ENCODE peak calls at places on chromosome 4, in seven cellular contexts. N is HFF-Myc, R is upper lobe of right lung, B is adipocyte, J is left ventricle myocardium inferior, D is right lobe of liver, O is fibroblast of mammary gland. C is an unnamed sample.

GRCh38 chr4:176638992-176639391 is 153.7 kb downstream of the VEGFC start:
- DNase-seq in J (no peak), B (no peak), D (no peak), O (peak; percentile 65), N (no peak), R (no peak), C (no peak)

GRCh38 chr4:89894654-89895652 is at the start of gene MMRN1:
- DNase-seq in J (no peak), N (no peak), D (no peak), R (no peak), O (no peak), B (no peak), C (no peak)

GRCh38 chr4:84750260-84750955 is 167.5 kb downstream of the CDS1 start:
- DNase-seq in B (peak; percentile 83), R (no peak), O (peak; percentile 66), J (no peak), D (no peak), N (peak; percentile 17), C (no peak)

GRCh38 chr4:105551968-105552746 is at the start of gene ARHGEF38:
- DNase-seq in O (peak; percentile 15), R (peak; percentile 67), D (no peak), B (peak; percentile 41), J (no peak), N (no peak), C (peak; percentile 55)

GRCh38 chr4:122602277-122603142 is 18.4 kb downstream of the IL21 start:
- DNase-seq in B (peak; percentile 72), R (no peak), N (peak; percentile 63), O (peak; percentile 71), J (no peak), D (no peak), C (no peak)

GRCh38 chr4:128516568-128516967 is 229.0 kb upstream of the PGRMC2 start:
- DNase-seq in N (peak; percentile 90), O (peak; percentile 90), D (no peak), R (no peak), J (no peak), B (peak; percentile 87), C (no peak)

GRCh38 chr4:75168548-75168947 is 235.6 kb downstream of the PARM1 start:
- DNase-seq in B (no peak), R (no peak), N (no peak), D (no peak), O (no peak), J (no peak), C (no peak)

GRCh38 chr4:89482248-89482647 is 174.6 kb upstream of the GPRIN3 start:
- DNase-seq in J (no peak), D (no peak), N (peak; percentile 22), O (peak; percentile 65), B (peak; percentile 43), R (no peak), C (no peak)

GRCh38 chr4:28238756-28239155 is 1378.1 kb downstream of the STIM2 start:
- DNase-seq in R (no peak), J (no peak), O (no peak), B (no peak), D (no peak), N (no peak), C (no peak)

GRCh38 chr4:175951794-175952193 is 113.8 kb upstream of the WDR17 start:
- DNase-seq in O (peak; percentile 34), B (no peak), R (no peak), N (no peak), J (no peak), D (no peak), C (no peak)

GRCh38 chr4:47538516-47538915 is 53.4 kb downstream of the ATP10D start:
- DNase-seq in N (no peak), O (no peak), D (no peak), B (peak; percentile 11), J (no peak), R (no peak), C (no peak)

GRCh38 chr4:2280531-2281300 is 18.8 kb upstream of the MXD4 start:
- DNase-seq in B (peak; percentile 36), O (no peak), R (no peak), N (no peak), D (no peak), J (no peak), C (no peak)

GRCh38 chr4:48660347-48660746 is 119.7 kb downstream of the FRYL start:
- DNase-seq in J (no peak), B (no peak), D (no peak), N (no peak), R (no peak), O (no peak), C (no peak)

GRCh38 chr4:99885063-99885664 is 9.1 kb downstream of the LAMTOR3 start:
- DNase-seq in N (peak; percentile 16), B (peak; percentile 71), R (no peak), D (no peak), J (no peak), O (peak; percentile 58), C (no peak)

GRCh38 chr4:2607107-2607506 is 70.7 kb downstream of the FAM193A start:
- DNase-seq in J (no peak), D (no peak), R (no peak), B (no peak), O (no peak), N (no peak), C (no peak)

GRCh38 chr4:6262847-6263487 is 6.7 kb upstream of the WFS1 start:
- DNase-seq in B (no peak), O (no peak), R (no peak), D (no peak), J (no peak), N (no peak), C (peak; percentile 35)

GRCh38 chr4:121072080-121072835 is at the start of gene NDNF:
- DNase-seq in D (peak; percentile 43), R (peak; percentile 87), N (no peak), B (peak; percentile 77), J (peak; percentile 46), O (peak; percentile 26), C (peak; percentile 80)

GRCh38 chr4:185237185-185237584 is 27.8 kb downstream of the SNX25 start:
- DNase-seq in R (no peak), B (no peak), J (no peak), N (no peak), D (no peak), O (peak; percentile 83), C (no peak)

GRCh38 chr4:155667538-155668511 is 1.2 kb downstream of the GUCY1A1 start:
- DNase-seq in O (peak; percentile 20), R (peak; percentile 80), J (peak; percentile 61), N (no peak), D (peak; percentile 59), B (peak; percentile 68), C (peak; percentile 61)

GRCh38 chr4:174686826-174687225 is 142.2 kb downstream of the GLRA3 start:
- DNase-seq in R (no peak), J (no peak), D (no peak), B (peak; percentile 35), N (no peak), O (no peak), C (no peak)

GRCh38 chr4:127055349-127055748 is 577.4 kb upstream of the INTU start:
- DNase-seq in J (no peak), O (peak; percentile 74), N (peak; percentile 10), R (no peak), D (no peak), B (peak; percentile 35), C (no peak)

GRCh38 chr4:8727546-8728510 is 135.3 kb downstream of the CPZ start:
- DNase-seq in R (peak; percentile 59), J (no peak), O (no peak), N (no peak), D (peak; percentile 35), B (no peak), C (peak; percentile 38)

GRCh38 chr4:140135529-140136021 is 18.4 kb downstream of the MAML3 start:
- DNase-seq in O (peak; percentile 42), B (no peak), R (peak; percentile 69), D (no peak), J (peak; percentile 55), N (peak; percentile 65), C (peak; percentile 54)

GRCh38 chr4:178037459-178038214 is 595.4 kb upstream of the AGA start:
- DNase-seq in D (no peak), O (no peak), R (no peak), B (no peak), N (no peak), J (no peak), C (no peak)

GRCh38 chr4:140426610-140427103 is 791 bp downstream of the CLGN start:
- DNase-seq in O (no peak), R (no peak), D (no peak), B (no peak), J (peak; percentile 44), N (no peak), C (no peak)

GRCh38 chr4:81031389-81032173 is 1.1 kb downstream of the BMP3 start:
- DNase-seq in B (no peak), D (no peak), J (no peak), N (no peak), O (no peak), R (peak; percentile 71), C (peak; percentile 53)
- H3K4me3 ChIP-seq in B (peak overlapping the region; percentile 77), D (no peak overlapping the region), J (peak overlapping the region; percentile 58), N (no peak overlapping the region), O (no peak overlapping the region), R (peak overlapping the region; percentile 49), C (peak overlapping the region; percentile 52)

DNA sequence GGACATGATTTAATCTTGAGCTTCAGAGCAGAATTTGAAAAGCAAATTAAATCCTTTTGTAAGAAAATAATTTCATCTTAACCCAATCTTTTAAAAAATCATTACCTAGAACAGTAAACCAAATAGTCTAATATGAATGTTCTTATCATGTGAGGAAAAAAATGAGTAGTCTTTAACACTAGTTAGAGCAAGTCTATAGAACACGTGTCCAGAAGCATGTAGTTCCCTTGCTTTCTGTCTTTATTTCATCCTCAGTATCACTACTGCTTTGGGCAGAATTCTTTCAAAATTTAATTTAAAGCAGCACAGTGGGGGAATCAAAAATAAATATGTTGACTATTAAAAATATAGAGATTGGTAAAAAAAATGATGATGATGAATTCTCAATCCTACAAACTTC is 2.1 kb downstream of the RBM47 start:
- DNase-seq in B (no peak), J (no peak), O (no peak), D (no peak), R (no peak), N (no peak), C (no peak)
- H3K4me3 ChIP-seq in B (no peak overlapping the region), J (peak overlapping the region; percentile 12), O (no peak overlapping the region), D (peak overlapping the region; percentile 61), R (peak overlapping the region; percentile 67), N (no peak overlapping the region), C (peak overlapping the region; percentile 69)

GRCh38 chr4:59553739-59554126 is 1646.4 kb upstream of the ADGRL3 start:
- DNase-seq in B (peak; percentile 44), J (no peak), D (no peak), N (no peak), O (peak; percentile 32), R (no peak), C (no peak)
- H3K4me3 ChIP-seq in B (peak overlapping the region; percentile 79), J (no peak overlapping the region), D (no peak overlapping the region), N (no peak overlapping the region), O (no peak overlapping the region), R (peak overlapping the region; percentile 15), C (peak overlapping the region; percentile 22)

DNA sequence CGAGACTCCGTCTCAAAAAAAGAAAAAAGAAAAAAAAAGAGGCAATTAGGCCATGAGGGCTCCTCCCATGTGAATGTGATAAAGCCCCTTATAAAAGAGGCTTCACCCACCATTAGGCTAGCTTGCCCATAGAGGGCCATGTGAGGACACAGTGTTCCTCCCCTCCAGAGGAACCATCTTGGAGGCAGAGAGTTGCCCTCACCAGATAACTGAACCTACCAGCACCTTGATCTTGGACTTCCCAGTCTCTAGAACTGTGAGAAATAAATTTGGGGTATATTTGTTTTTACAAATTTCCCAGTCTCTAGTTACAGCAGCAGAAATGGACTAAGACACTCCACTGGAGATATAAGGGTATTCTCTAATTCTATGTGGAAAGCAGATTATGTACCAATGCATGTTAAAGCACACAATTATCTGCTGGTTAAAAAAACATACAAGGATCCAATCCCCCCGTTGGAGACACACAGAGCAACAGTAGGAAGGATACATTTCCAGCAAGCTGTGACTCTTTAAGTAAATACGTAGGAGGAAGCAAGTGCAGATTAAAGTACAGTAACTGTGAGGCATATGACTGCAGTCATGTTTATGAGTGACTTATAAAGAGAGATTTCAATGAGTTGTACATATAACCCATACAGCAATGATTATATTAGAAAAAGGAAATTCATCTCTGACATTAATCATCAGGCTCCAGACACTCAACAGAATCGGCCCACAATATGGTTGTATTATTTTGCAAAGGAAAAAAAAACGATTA is 21.4 kb downstream of the SH3RF1 start:
- DNase-seq in D (no peak), B (peak; percentile 46), N (no peak), R (no peak), O (peak; percentile 69), J (no peak), C (no peak)
- H3K4me3 ChIP-seq in D (no peak overlapping the region), B (no peak overlapping the region), N (no peak overlapping the region), R (no peak overlapping the region), O (no peak overlapping the region), J (no peak overlapping the region), C (no peak overlapping the region)

C was measured in lower lobe of right lung.